ENCODE peak calls at places on chromosome 1, in eight cellular contexts. K is activated CD8-positive, alpha-beta memory T cell treated with anti-CD3 and anti-CD28 coated beads for 1 hour; Y is stimulated activated CD8-positive, alpha-beta memory T cell treated with anti-CD3 and anti-CD28 coated beads, Interleukin-7, amount 100 ng/mL, for 1 hour; Q is pancreas; A is NCI-H1048; J is small intestine; T is Right ventricle myocardium inferior; E is progenitor cell of endocrine pancreas. X is an unnamed sample.

GRCh38 chr1:212234431-212235298 is 50.5 kb upstream of the PPP2R5A start:
- DNase-seq in K (no peak), Y (no peak), Q (no peak), A (no peak), J (no peak), T (no peak), E (no peak), X (peak; percentile 12)

GRCh38 chr1:100164226-100164625 is 13.8 kb downstream of the LRRC39 start:
- DNase-seq in K (no peak), Y (no peak), Q (no peak), A (no peak), J (no peak), T (no peak), E (no peak), X (no peak)

GRCh38 chr1:222136869-222137268 is 395.0 kb upstream of the DUSP10 start:
- DNase-seq in K (no peak), Y (no peak), Q (no peak), A (peak; percentile 29), J (no peak), T (no peak), E (no peak), X (no peak)

GRCh38 chr1:40049745-40050144 is 9.2 kb downstream of the CAP1 start:
- DNase-seq in K (no peak), Y (no peak), Q (no peak), A (no peak), J (no peak), T (no peak), E (no peak), X (no peak)

GRCh38 chr1:17045140-17045539 is 8.7 kb downstream of the SDHB start:
- DNase-seq in K (no peak), Y (no peak), Q (no peak), A (no peak), J (no peak), T (no peak), E (no peak), X (no peak)

GRCh38 chr1:246838118-246838456 is 93.7 kb downstream of the AHCTF1 start:
- DNase-seq in K (no peak), Y (no peak), Q (no peak), A (no peak), J (no peak), T (no peak), E (no peak), X (no peak)

GRCh38 chr1:174968750-174969244 is 30.9 kb upstream of the CACYBP start:
- DNase-seq in K (no peak), Y (no peak), Q (no peak), A (no peak), J (peak; percentile 62), T (no peak), E (no peak), X (no peak)

GRCh38 chr1:171940373-171940772 is 99.1 kb downstream of the DNM3 start:
- DNase-seq in K (no peak), Y (no peak), Q (no peak), A (no peak), J (no peak), T (no peak), E (no peak), X (no peak)

GRCh38 chr1:48627467-48627866 is 149.2 kb downstream of the BEND5 start:
- DNase-seq in K (no peak), Y (no peak), Q (no peak), A (no peak), J (no peak), T (no peak), E (no peak), X (no peak)

GRCh38 chr1:162236201-162236600 is 140.5 kb downstream of the SPATA46 start:
- DNase-seq in K (no peak), Y (no peak), Q (no peak), A (no peak), J (no peak), T (no peak), E (no peak), X (no peak)

GRCh38 chr1:166377896-166378295 is 211.1 kb upstream of the FAM78B start:
- DNase-seq in K (no peak), Y (no peak), Q (no peak), A (no peak), J (no peak), T (no peak), E (no peak), X (no peak)

GRCh38 chr1:22143065-22143514 is at the start of gene WNT4:
- DNase-seq in K (no peak), Y (no peak), Q (peak; percentile 81), A (no peak), J (no peak), T (no peak), E (peak; percentile 36), X (peak; percentile 25)

GRCh38 chr1:12130466-12131130 is 36.2 kb upstream of the TNFRSF1B start:
- DNase-seq in K (no peak), Y (no peak), Q (no peak), A (no peak), J (no peak), T (no peak), E (no peak), X (no peak)

GRCh38 chr1:195394567-195394966 is 1213.7 kb downstream of the KCNT2 start:
- DNase-seq in K (no peak), Y (no peak), Q (no peak), A (no peak), J (no peak), T (no peak), E (no peak), X (no peak)

GRCh38 chr1:166182281-166182680 is 15.5 kb upstream of the FAM78B start:
- DNase-seq in K (no peak), Y (no peak), Q (no peak), A (no peak), J (no peak), T (no peak), E (no peak), X (no peak)

GRCh38 chr1:207991331-207991914 is 80.5 kb upstream of the CD34 start:
- DNase-seq in K (no peak), Y (no peak), Q (no peak), A (no peak), J (no peak), T (no peak), E (no peak), X (no peak)

GRCh38 chr1:14516974-14517812 is 81.3 kb upstream of the KAZN start:
- DNase-seq in K (no peak), Y (no peak), Q (no peak), A (no peak), J (no peak), T (no peak), E (no peak), X (no peak)

GRCh38 chr1:67897270-67897949 is 64.1 kb upstream of the GNG12 start:
- DNase-seq in K (no peak), Y (no peak), Q (no peak), A (no peak), J (no peak), T (no peak), E (no peak), X (no peak)

GRCh38 chr1:57319165-57319564 is 104.7 kb downstream of the DAB1 start:
- DNase-seq in K (no peak), Y (no peak), Q (no peak), A (no peak), J (peak; percentile 65), T (no peak), E (no peak), X (peak; percentile 46)

GRCh38 chr1:226575436-226576390 is 27.1 kb downstream of the STUM start:
- DNase-seq in K (no peak), Y (no peak), Q (no peak), A (no peak), J (no peak), T (no peak), E (no peak), X (no peak)

GRCh38 chr1:170939476-170939875 is 4.1 kb downstream of the MROH9 start:
- DNase-seq in K (no peak), Y (no peak), Q (no peak), A (no peak), J (peak; percentile 1), T (no peak), E (no peak), X (no peak)